ENCODE peak calls at places on chromosomes 7 and 10, in eight cellular contexts. V, P, Y, H, I, R, K and Z are unnamed samples.
A peak's percentile ranks its signal among the peaks of the same experiment; 100 is the strongest.

GRCh38 chr10:93096901-93097300 is 23.2 kb downstream of the CYP26A1 start:
- DNase-seq in V (no peak), P (no peak), Y (no peak), H (no peak), I (no peak), R (no peak), K (no peak), Z (no peak)

GRCh38 chr10:49074836-49075235 is 40.5 kb downstream of the VSTM4 start:
- DNase-seq in V (peak; percentile 27), P (no peak), Y (peak; percentile 15), H (no peak), I (no peak), R (no peak), K (no peak), Z (no peak)

GRCh38 chr10:59234194-59234593 is 57.8 kb downstream of the PHYHIPL start:
- DNase-seq in V (no peak), P (peak; percentile 41), Y (no peak), H (peak; percentile 59), I (no peak), R (no peak), K (no peak), Z (no peak)

GRCh38 chr10:8042032-8042863 is 12.2 kb upstream of the GATA3 start:
- DNase-seq in V (no peak), P (no peak), Y (peak; percentile 55), H (no peak), I (no peak), R (no peak), K (no peak), Z (no peak)

GRCh38 chr7:18020138-18020715 is 7.4 kb downstream of the PRPS1L1 start:
- DNase-seq in V (no peak), P (peak; percentile 42), Y (no peak), H (no peak), I (no peak), R (no peak), K (no peak), Z (no peak)

GRCh38 chr10:3113343-3113720 is 46.0 kb downstream of the PFKP start:
- DNase-seq in V (peak; percentile 66), P (no peak), Y (no peak), H (no peak), I (no peak), R (no peak), K (no peak), Z (no peak)

GRCh38 chr7:116353614-116354013 is 143.3 kb downstream of the TES start:
- DNase-seq in V (no peak), P (no peak), Y (no peak), H (no peak), I (peak; percentile 22), R (no peak), K (peak; percentile 63), Z (no peak)

GRCh38 chr7:156918642-156919041 is 25.7 kb upstream of the LMBR1 start:
- DNase-seq in V (no peak), P (no peak), Y (no peak), H (no peak), I (no peak), R (no peak), K (no peak), Z (peak; percentile 62)

GRCh38 chr10:118259288-118259906 is 82.7 kb downstream of the FAM204A start:
- DNase-seq in V (no peak), P (peak; percentile 43), Y (peak; percentile 88), H (peak; percentile 15), I (no peak), R (peak; percentile 71), K (no peak), Z (peak; percentile 38)

GRCh38 chr7:73577627-73578341 is 595 bp downstream of the TBL2 start:
- DNase-seq in V (peak; percentile 57), P (peak; percentile 35), Y (no peak), H (no peak), I (no peak), R (no peak), K (no peak), Z (peak; percentile 30)

GRCh38 chr7:83791737-83792136 is 142.8 kb upstream of the SEMA3E start:
- DNase-seq in V (no peak), P (no peak), Y (no peak), H (no peak), I (no peak), R (no peak), K (no peak), Z (no peak)

DNA sequence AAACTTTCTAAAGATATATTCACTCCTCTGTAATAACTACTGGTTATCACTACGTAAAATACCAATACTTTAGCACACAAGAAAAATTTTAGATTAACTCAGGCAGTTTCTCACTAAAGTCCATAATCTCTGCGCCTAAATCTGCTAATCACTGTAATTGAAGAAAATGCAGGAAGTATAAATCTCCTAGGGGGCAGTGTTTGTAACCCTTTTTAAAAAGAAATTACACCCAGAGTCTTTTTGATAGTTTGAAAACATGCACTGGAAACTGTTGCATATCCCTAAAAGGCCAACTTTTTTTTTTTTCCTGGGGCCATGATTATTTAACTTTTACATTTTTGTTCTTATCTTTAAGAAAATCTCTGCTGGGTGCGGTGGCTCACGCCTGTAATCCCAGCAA is 209.6 kb downstream of the KIAA1217 start:
- DNase-seq in V (no peak), P (peak; percentile 37), Y (no peak), H (peak; percentile 47), I (no peak), R (no peak), K (no peak), Z (no peak)
- TF ChIP-seq CTCF in V (peak; percentile 12), P (no peak), Y (peak; percentile 60), H (peak; percentile 22), I (no peak), R (no peak), K (peak; percentile 19), Z (no peak)

GRCh38 chr10:26440091-26440445 is 1.9 kb downstream of the APBB1IP start:
- DNase-seq in V (no peak), P (no peak), Y (no peak), H (no peak), I (no peak), R (no peak), K (no peak), Z (no peak)
- H3K4me3 ChIP-seq in V (no peak overlapping the region), P (no peak overlapping the region), Y (no peak overlapping the region), H (no peak overlapping the region), I (peak overlapping the region; percentile 56), R (no peak overlapping the region), K (no peak overlapping the region), Z (peak overlapping the region; percentile 93)

GRCh38 chr10:80204193-80204714 is 1.1 kb downstream of the ANXA11 start:
- DNase-seq in V (no peak), P (peak; percentile 36), Y (peak; percentile 79), H (no peak), I (peak; percentile 27), R (no peak), K (no peak), Z (peak; percentile 15)

GRCh38 chr10:80204801-80205477 is 398 bp downstream of the ANXA11 start:
- DNase-seq in V (peak; percentile 83), P (no peak), Y (peak; percentile 69), H (no peak), I (peak; percentile 61), R (peak; percentile 30), K (peak; percentile 63), Z (peak; percentile 48)

GRCh38 chr10:80201592-80202256 is 3.6 kb downstream of the ANXA11 start:
- DNase-seq in V (no peak), P (no peak), Y (no peak), H (no peak), I (peak; percentile 51), R (no peak), K (no peak), Z (no peak)

GRCh38 chr10:80203835-80204148 is 1.5 kb downstream of the ANXA11 start:
- DNase-seq in V (no peak), P (no peak), Y (no peak), H (no peak), I (no peak), R (no peak), K (no peak), Z (no peak)

DNA sequence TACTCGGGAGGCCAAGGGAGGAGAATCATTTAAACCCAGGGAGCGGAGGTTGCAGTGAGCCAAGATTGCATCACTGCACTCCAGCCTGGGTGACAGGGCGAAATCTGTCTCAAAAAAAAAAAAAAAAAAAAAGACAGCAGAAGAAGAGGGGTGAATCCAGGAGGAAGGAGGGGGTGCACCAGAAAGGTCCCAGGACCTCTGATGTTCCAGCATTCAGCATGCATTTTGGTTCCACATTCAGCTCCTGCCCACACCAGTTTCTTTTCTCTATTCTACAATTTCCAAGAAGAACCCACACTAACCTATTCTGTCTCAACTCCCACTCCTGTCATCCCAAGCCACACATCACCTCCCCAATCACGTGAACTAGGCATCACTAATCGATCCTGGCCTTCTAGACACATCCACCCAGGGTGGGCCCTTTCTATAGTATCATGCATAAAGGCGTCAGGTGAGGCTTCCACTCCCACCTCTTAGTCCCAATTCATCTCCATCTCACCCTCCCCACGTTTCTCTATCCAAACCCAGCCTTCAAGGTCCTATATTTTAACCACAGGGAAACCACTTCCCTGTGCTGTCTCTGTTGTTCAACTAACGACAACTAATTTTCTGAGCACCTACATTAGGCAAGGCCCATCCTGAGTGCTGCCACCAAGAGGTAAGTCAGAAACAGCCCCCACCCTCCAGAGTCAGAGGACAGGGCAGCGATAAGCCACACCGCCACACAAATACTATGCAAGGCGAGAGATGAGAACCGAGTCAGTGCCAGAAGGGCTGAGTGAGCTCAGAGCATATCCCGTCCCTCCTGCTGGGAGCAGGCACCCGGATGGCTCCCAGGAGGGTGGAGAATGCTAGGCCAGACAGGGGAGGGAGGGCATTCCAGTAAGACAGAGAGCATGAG is 2.2 kb downstream of the ANXA11 start:
- DNase-seq in V (peak; percentile 88), P (peak; percentile 98), Y (peak; percentile 90), H (peak; percentile 82), I (peak; percentile 83), R (no peak), K (peak; percentile 71), Z (peak; percentile 75)
- TF ChIP-seq CTCF in V (peak; percentile 20), P (peak; percentile 46), Y (peak; percentile 59), H (peak; percentile 18), I (peak; percentile 26), R (peak; percentile 15), K (peak; percentile 43), Z (peak; percentile 31)

DNA sequence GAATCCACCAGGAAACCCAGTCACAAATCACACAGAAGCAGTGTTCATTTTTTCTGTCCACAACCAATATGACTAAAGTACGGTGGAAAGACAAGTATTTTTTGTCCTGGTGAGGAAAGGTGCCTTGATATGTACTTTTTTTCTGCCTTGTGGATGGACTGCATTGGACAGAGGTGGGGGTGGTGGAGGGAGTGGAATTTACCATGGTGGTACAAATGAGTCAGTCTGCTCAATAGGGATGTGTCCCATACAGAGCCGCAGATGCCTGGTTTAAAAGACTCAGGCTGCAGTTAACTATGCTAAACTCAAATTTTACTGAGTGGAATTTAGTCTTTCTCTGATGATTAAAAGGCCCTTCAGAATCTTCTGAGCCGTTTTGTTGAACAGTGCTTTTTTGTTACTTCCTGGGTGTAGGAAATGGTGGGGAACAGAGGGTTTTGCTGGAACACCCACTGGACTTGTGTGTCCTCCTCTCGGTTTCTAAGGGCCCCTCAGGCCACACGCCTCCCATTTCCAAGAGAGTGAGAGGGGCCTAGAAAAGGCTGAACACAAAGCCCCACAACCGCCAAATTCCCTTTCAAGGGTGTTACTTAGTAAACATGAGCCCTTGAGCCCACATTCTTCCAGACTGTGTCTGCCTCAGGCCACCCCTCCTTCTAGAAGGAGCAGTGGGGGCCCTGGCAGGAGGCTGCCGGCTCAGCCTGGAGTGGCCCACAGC is 674.3 kb upstream of the GALNT17 start:
- DNase-seq in V (no peak), P (no peak), Y (no peak), H (no peak), I (no peak), R (no peak), K (no peak), Z (no peak)
- H3K4me3 ChIP-seq in V (no peak overlapping the region), P (no peak overlapping the region), Y (no peak overlapping the region), H (no peak overlapping the region), I (no peak overlapping the region), R (no peak overlapping the region), K (no peak overlapping the region), Z (no peak overlapping the region)